ENCODE peak calls at places on chromosomes 7 and 10, in ten cellular contexts. P is hepatic stellate cell; X is posterior vena cava; K is CD4-positive, alpha-beta T cell; I is effector CD4-positive, alpha-beta T cell; T is stimulated activated CD8-positive, alpha-beta memory T cell treated with anti-CD3 and anti-CD28 coated beads, Interleukin-12 subunit alpha, Interleukin-12 subunit beta, amount 100 ng/mL, for 4 hours; H is keratinocyte; A is NCI-H1105; J is H1; E is Peyer's patch. L is an unnamed sample.

GRCh38 chr7:55792048-55792447 is 70.5 kb downstream of the SEPTIN14 start:
- DNase-seq in P (no peak), X (no peak), K (no peak), I (no peak), T (no peak), H (no peak), A (no peak), J (no peak), E (no peak), L (no peak)

GRCh38 chr7:69395072-69395714 is 203.1 kb upstream of the AUTS2 start:
- DNase-seq in P (no peak), X (peak; percentile 84), K (no peak), I (no peak), T (no peak), H (no peak), A (no peak), J (no peak), E (no peak), L (no peak)

GRCh38 chr10:113983552-113983951 is 60.1 kb upstream of the ADRB1 start:
- DNase-seq in P (no peak), X (no peak), K (no peak), I (no peak), T (no peak), H (no peak), A (no peak), J (no peak), E (no peak), L (no peak)

GRCh38 chr7:27700501-27700900 is 37.8 kb upstream of the HIBADH start:
- DNase-seq in P (no peak), X (no peak), K (no peak), I (no peak), T (no peak), H (no peak), A (no peak), J (no peak), E (no peak), L (no peak)

GRCh38 chr7:3722396-3722846 is 421.4 kb downstream of the SDK1 start:
- DNase-seq in P (no peak), X (no peak), K (peak; percentile 8), I (no peak), T (no peak), H (no peak), A (no peak), J (peak; percentile 81), E (peak; percentile 21), L (peak; percentile 68)

GRCh38 chr10:47282657-47283018 is 17.4 kb upstream of the GDF10 start:
- DNase-seq in P (no peak), X (no peak), K (no peak), I (no peak), T (no peak), H (no peak), A (no peak), J (peak; percentile 22), E (no peak), L (no peak)

GRCh38 chr7:26081627-26082026 is 70.4 kb upstream of the NFE2L3 start:
- DNase-seq in P (no peak), X (no peak), K (no peak), I (no peak), T (no peak), H (no peak), A (no peak), J (no peak), E (no peak), L (no peak)

GRCh38 chr7:55774327-55775050 is 88.1 kb downstream of the SEPTIN14 start:
- DNase-seq in P (no peak), X (no peak), K (no peak), I (no peak), T (no peak), H (peak; percentile 2), A (peak; percentile 89), J (peak; percentile 53), E (no peak), L (no peak)

GRCh38 chr10:13750299-13751190 is 163.8 kb downstream of the PRPF18 start:
- DNase-seq in P (no peak), X (no peak), K (no peak), I (no peak), T (no peak), H (no peak), A (no peak), J (no peak), E (no peak), L (no peak)